ENCODE peak calls at places on chromosomes 1 and 21, in six cellular contexts. J is fibroblast of villous mesenchyme, W is choroid plexus epithelial cell, T is left lung, I is breast epithelium, O is epithelial cell of esophagus. X is an unnamed sample.

GRCh38 chr1:20634594-20635084 is 1.4 kb downstream of the PINK1 start:
- DNase-seq in J (peak), W (peak), T (no peak), I (peak), O (peak), X (peak)

GRCh38 chr21:17045214-17045835 is 467.5 kb upstream of the CXADR start:
- DNase-seq in J (peak), W (peak), T (no peak), I (no peak), O (peak), X (peak)

GRCh38 chr1:215156232-215156631 is 73.7 kb downstream of the KCNK2 start:
- DNase-seq in J (no peak), W (peak), T (no peak), I (no peak), O (no peak), X (peak)

GRCh38 chr1:42891471-42891870 is 45.1 kb downstream of the ZNF691 start:
- DNase-seq in J (no peak), W (no peak), T (no peak), I (no peak), O (no peak), X (no peak)

GRCh38 chr21:39484711-39485264 is 33.0 kb downstream of the SH3BGR start:
- DNase-seq in J (no peak), W (peak), T (no peak), I (no peak), O (no peak), X (peak)

GRCh38 chr1:205567716-205568115 is 63.2 kb downstream of the CDK18 start:
- DNase-seq in J (no peak), W (no peak), T (no peak), I (no peak), O (no peak), X (no peak)

GRCh38 chr1:208387908-208388756 is 143.9 kb upstream of the PLXNA2 start:
- DNase-seq in J (no peak), W (no peak), T (no peak), I (no peak), O (no peak), X (no peak)

GRCh38 chr1:99180915-99181314 is 83.4 kb upstream of the PLPPR4 start:
- DNase-seq in J (no peak), W (no peak), T (no peak), I (no peak), O (no peak), X (no peak)

GRCh38 chr1:237553078-237553477 is 337.6 kb downstream of the ZP4 start:
- DNase-seq in J (no peak), W (no peak), T (no peak), I (no peak), O (no peak), X (no peak)

GRCh38 chr1:200744143-200744542 is 5.5 kb downstream of the CAMSAP2 start:
- DNase-seq in J (no peak), W (no peak), T (no peak), I (no peak), O (no peak), X (no peak)

GRCh38 chr1:206442101-206442500 is 28.2 kb upstream of the IKBKE start:
- DNase-seq in J (no peak), W (peak), T (no peak), I (no peak), O (peak), X (no peak)

GRCh38 chr1:38891753-38892152 is 10.4 kb upstream of the GJA9 start:
- DNase-seq in J (no peak), W (peak), T (no peak), I (no peak), O (peak), X (no peak)

GRCh38 chr1:10210841-10211804 is 753 bp downstream of the KIF1B start:
- DNase-seq in J (peak), W (peak), T (peak), I (peak), O (peak), X (peak)

GRCh38 chr1:32894681-32895080 is 6.5 kb downstream of the TMEM54 start:
- DNase-seq in J (no peak), W (no peak), T (no peak), I (no peak), O (no peak), X (no peak)

GRCh38 chr1:223870617-223871574 is 25.1 kb upstream of the TP53BP2 start:
- DNase-seq in J (peak), W (peak), T (no peak), I (no peak), O (no peak), X (no peak)

GRCh38 chr1:175137369-175137768 is 55.2 kb downstream of the KIAA0040 start:
- DNase-seq in J (no peak), W (no peak), T (no peak), I (no peak), O (no peak), X (no peak)

GRCh38 chr1:115924730-115925129 is 51.6 kb upstream of the SLC22A15 start:
- DNase-seq in J (no peak), W (no peak), T (no peak), I (no peak), O (peak), X (no peak)

GRCh38 chr1:234755449-234755863 is 145.5 kb upstream of the IRF2BP2 start:
- DNase-seq in J (peak), W (peak), T (peak), I (peak), O (peak), X (peak)

GRCh38 chr1:192489748-192490147 is 85.8 kb upstream of the RGS1 start:
- DNase-seq in J (peak), W (peak), T (no peak), I (peak), O (peak), X (peak)

GRCh38 chr1:26950602-26951001 is 9.7 kb downstream of the KDF1 start:
- DNase-seq in J (peak), W (no peak), T (peak), I (no peak), O (no peak), X (no peak)

GRCh38 chr1:242506724-242507123 is 17.8 kb downstream of the PLD5 start:
- DNase-seq in J (no peak), W (no peak), T (no peak), I (no peak), O (no peak), X (no peak)

GRCh38 chr1:109547412-109548320 is 749 bp upstream of the GNAI3 start:
- DNase-seq in J (peak), W (peak), T (peak), I (no peak), O (peak), X (no peak)

GRCh38 chr1:115348636-115349035 is 10.6 kb upstream of the NGF start:
- DNase-seq in J (no peak), W (no peak), T (no peak), I (no peak), O (no peak), X (peak)

GRCh38 chr1:220734571-220735326 is 13.4 kb upstream of the MTARC2 start:
- DNase-seq in J (peak), W (peak), T (no peak), I (no peak), O (peak), X (peak)

GRCh38 chr1:224616761-224617409 is 768 bp downstream of the CNIH3 start:
- DNase-seq in J (no peak), W (no peak), T (no peak), I (no peak), O (no peak), X (no peak)

GRCh38 chr1:68571499-68571898 is 74.6 kb upstream of the DEPDC1 start:
- DNase-seq in J (peak), W (peak), T (no peak), I (no peak), O (peak), X (no peak)

GRCh38 chr1:155136728-155137127 is 1.1 kb downstream of the SLC50A1 start:
- DNase-seq in J (no peak), W (no peak), T (no peak), I (no peak), O (no peak), X (no peak)

GRCh38 chr1:220207406-220207805 is 64.8 kb downstream of the RAB3GAP2 start:
- DNase-seq in J (no peak), W (no peak), T (no peak), I (no peak), O (no peak), X (no peak)

GRCh38 chr1:214632091-214632490 is 29.1 kb downstream of the CENPF start:
- DNase-seq in J (no peak), W (no peak), T (no peak), I (no peak), O (no peak), X (no peak)

GRCh38 chr1:246295340-246295739 is 211.7 kb downstream of the SMYD3 start:
- DNase-seq in J (no peak), W (no peak), T (no peak), I (no peak), O (no peak), X (no peak)

GRCh38 chr1:69129538-69129937 is 438.2 kb upstream of the LRRC7 start:
- DNase-seq in J (no peak), W (no peak), T (no peak), I (no peak), O (no peak), X (no peak)

GRCh38 chr1:185681034-185681633 is 53.1 kb upstream of the HMCN1 start:
- DNase-seq in J (peak), W (peak), T (no peak), I (no peak), O (peak), X (peak)

GRCh38 chr1:185317886-185318310 is 855 bp upstream of the IVNS1ABP start:
- DNase-seq in J (peak), W (peak), T (no peak), I (no peak), O (peak), X (peak)

GRCh38 chr21:38621132-38621531 is 122.9 kb upstream of the ERG start:
- DNase-seq in J (no peak), W (no peak), T (no peak), I (no peak), O (no peak), X (no peak)

GRCh38 chr1:23517581-23517980 is 13.5 kb downstream of the E2F2 start:
- DNase-seq in J (no peak), W (no peak), T (no peak), I (no peak), O (no peak), X (no peak)

GRCh38 chr21:16587141-16587570 is 857.4 kb downstream of the USP25 start:
- DNase-seq in J (peak), W (peak), T (no peak), I (no peak), O (peak), X (peak)

GRCh38 chr21:38315155-38315554 is 58.4 kb downstream of the KCNJ15 start:
- DNase-seq in J (peak), W (peak), T (no peak), I (no peak), O (no peak), X (no peak)

GRCh38 chr1:232953176-232953524 is 2.7 kb downstream of the NTPCR start:
- DNase-seq in J (no peak), W (no peak), T (no peak), I (no peak), O (no peak), X (no peak)

GRCh38 chr1:232954594-232955365 is 4.4 kb downstream of the NTPCR start:
- DNase-seq in J (no peak), W (peak), T (no peak), I (no peak), O (no peak), X (peak)

GRCh38 chr1:232950919-232951579 is 638 bp downstream of the NTPCR start:
- DNase-seq in J (peak), W (peak), T (no peak), I (no peak), O (peak), X (peak)

GRCh38 chr1:232951605-232952004 is 1.2 kb downstream of the NTPCR start:
- DNase-seq in J (no peak), W (no peak), T (no peak), I (no peak), O (no peak), X (no peak)

GRCh38 chr1:232952514-232953175 is 2.2 kb downstream of the NTPCR start:
- DNase-seq in J (peak), W (peak), T (no peak), I (no peak), O (peak), X (peak)
- H3K4me3 ChIP-seq in J (no peak), W (no peak), T (no peak), I (no peak), O (no peak), X (no peak)

DNA sequence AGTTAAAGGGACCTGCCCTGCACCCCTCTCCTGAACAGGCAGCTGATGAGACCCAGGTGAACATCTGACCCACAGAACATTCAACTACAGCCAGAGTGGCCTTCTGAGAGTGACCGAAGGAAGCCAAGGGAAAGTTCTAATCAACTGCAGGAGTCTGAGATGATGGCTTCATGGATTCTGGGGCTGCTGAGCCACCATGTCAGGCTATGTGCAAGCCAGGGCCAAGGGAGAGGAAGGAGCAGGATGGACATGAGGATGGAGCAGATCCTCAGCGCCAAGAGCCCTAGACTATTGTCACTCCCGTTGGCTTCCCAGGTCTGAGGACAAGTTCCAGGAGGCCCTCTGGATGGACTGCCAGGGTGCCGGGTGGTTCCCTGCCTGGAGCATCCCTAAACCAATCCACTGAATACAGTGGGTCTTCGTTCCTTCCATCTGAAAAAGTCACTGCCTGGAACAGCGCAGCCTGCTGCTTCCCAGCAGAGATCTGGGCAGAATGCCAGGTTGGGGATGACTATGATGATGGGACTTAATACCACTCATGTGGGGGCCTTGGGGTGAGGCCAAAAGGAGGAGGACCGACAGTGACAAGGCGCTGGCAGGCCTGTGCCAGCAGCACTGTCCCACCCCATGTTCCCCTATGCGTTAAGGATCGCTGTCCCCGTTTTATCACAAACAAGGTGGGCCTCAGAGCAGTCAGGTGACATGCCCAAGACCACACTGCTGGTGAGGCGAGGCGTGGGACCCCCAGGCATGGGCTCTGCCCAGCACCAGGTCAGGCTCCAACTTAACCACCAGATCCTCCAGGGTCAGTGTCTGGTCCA is 19.8 kb downstream of the SPOCD1 start:
- DNase-seq in J (peak), W (peak), T (peak), I (peak), O (peak), X (peak)
- TF ChIP-seq CTCF in J (peak), W (peak), T (no peak), I (no peak), O (no peak), X (peak)

GRCh38 chr1:230210326-230210978 is 143.4 kb downstream of the GALNT2 start:
- DNase-seq in J (peak), W (no peak), T (no peak), I (no peak), O (no peak), X (no peak)

GRCh38 chr1:230208619-230209261 is 141.7 kb downstream of the GALNT2 start:
- DNase-seq in J (peak), W (no peak), T (no peak), I (no peak), O (no peak), X (no peak)

GRCh38 chr1:230211436-230212145 is 144.6 kb downstream of the GALNT2 start:
- DNase-seq in J (no peak), W (no peak), T (no peak), I (no peak), O (no peak), X (no peak)

GRCh38 chr1:230212405-230212936 is 145.4 kb downstream of the GALNT2 start:
- DNase-seq in J (no peak), W (no peak), T (no peak), I (no peak), O (no peak), X (no peak)

GRCh38 chr1:230210979-230211336 is 143.9 kb downstream of the GALNT2 start:
- DNase-seq in J (no peak), W (no peak), T (peak), I (no peak), O (no peak), X (no peak)
- H3K4me3 ChIP-seq in J (no peak), W (no peak), T (no peak), I (no peak), O (no peak), X (no peak)

GRCh38 chr1:11285883-11286734 is 13.1 kb downstream of the UBIAD1 start:
- DNase-seq in J (peak), W (peak), T (no peak), I (no peak), O (peak), X (peak)
- TF ChIP-seq CTCF in J (peak), W (peak), T (no peak), I (no peak), O (peak), X (peak)

GRCh38 chr21:42403611-42404231 is at the start of gene UBASH3A:
- DNase-seq in J (no peak), W (peak), T (no peak), I (no peak), O (no peak), X (no peak)

GRCh38 chr21:42405064-42406059 is 1.7 kb downstream of the UBASH3A start:
- DNase-seq in J (no peak), W (no peak), T (no peak), I (no peak), O (no peak), X (no peak)

GRCh38 chr21:42406846-42407245 is 3.1 kb downstream of the UBASH3A start:
- DNase-seq in J (no peak), W (no peak), T (no peak), I (no peak), O (no peak), X (no peak)

GRCh38 chr21:42406201-42406601 is 2.5 kb downstream of the UBASH3A start:
- DNase-seq in J (no peak), W (no peak), T (no peak), I (no peak), O (no peak), X (no peak)

DNA sequence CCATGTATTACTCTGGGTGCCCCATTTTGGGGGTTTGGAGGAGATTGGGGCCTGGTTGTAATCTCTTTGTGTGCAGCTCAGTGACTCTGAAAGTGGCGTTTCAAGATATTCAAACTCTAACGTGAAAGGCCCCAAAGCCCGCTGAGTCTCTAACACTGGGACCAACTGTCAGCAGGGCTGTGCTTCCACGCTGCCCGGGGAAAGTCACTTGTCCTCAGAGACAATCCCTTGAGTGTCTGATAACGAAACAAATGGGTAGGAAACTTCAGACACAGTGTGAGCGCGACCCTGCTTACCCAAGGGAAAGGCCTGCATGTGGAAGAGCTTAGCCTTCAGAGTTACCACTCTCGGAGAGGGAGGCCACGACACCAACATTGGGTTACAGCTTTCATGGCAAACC is 832 bp downstream of the UBASH3A start:
- DNase-seq in J (no peak), W (no peak), T (no peak), I (no peak), O (no peak), X (no peak)
- H3K4me3 ChIP-seq in J (no peak), W (no peak), T (peak), I (no peak), O (no peak), X (no peak)

GRCh38 chr1:177914603-177915002 is 55.3 kb downstream of the SEC16B start:
- DNase-seq in J (no peak), W (no peak), T (no peak), I (no peak), O (peak), X (no peak)

GRCh38 chr1:177912991-177913390 is 56.9 kb downstream of the SEC16B start:
- DNase-seq in J (no peak), W (no peak), T (no peak), I (no peak), O (no peak), X (peak)

GRCh38 chr1:177909416-177909815 is 60.4 kb downstream of the SEC16B start:
- DNase-seq in J (no peak), W (no peak), T (no peak), I (no peak), O (peak), X (no peak)

GRCh38 chr1:177915641-177916040 is 54.2 kb downstream of the SEC16B start:
- DNase-seq in J (no peak), W (no peak), T (no peak), I (no peak), O (peak), X (no peak)

GRCh38 chr1:177913762-177914540 is 55.9 kb downstream of the SEC16B start:
- DNase-seq in J (peak), W (peak), T (no peak), I (no peak), O (peak), X (peak)
- TF ChIP-seq CTCF in J (peak), W (peak), T (no peak), I (peak), O (peak), X (peak)

GRCh38 chr1:162992945-162993344 is 76.2 kb upstream of the RGS4 start:
- DNase-seq in J (peak), W (no peak), T (no peak), I (no peak), O (no peak), X (no peak)
- H3K4me3 ChIP-seq in J (no peak), W (no peak), T (no peak), I (no peak), O (no peak), X (no peak)

GRCh38 chr1:227895828-227896685 is 51.7 kb downstream of the WNT9A start:
- DNase-seq in J (no peak), W (no peak), T (peak), I (peak), O (peak), X (no peak)
- TF ChIP-seq CTCF in J (no peak), W (no peak), T (no peak), I (no peak), O (no peak), X (no peak)